ENCODE peak calls at places on chromosomes 12 and 14, in five cellular contexts. F is adrenal gland, E is prostate gland, M is GM12865, U is left ventricle myocardium inferior. Y is an unnamed sample.

GRCh38 chr14:101980700-101981099 is 16.3 kb downstream of the DYNC1H1 start:
- DNase-seq in U (no peak), F (peak), M (peak), E (peak), Y (no peak)

GRCh38 chr14:67623114-67623513 is 3.4 kb downstream of the ARG2 start:
- DNase-seq in U (no peak), F (no peak), M (no peak), E (peak), Y (no peak)

GRCh38 chr14:44901696-44902095 is 60.1 kb downstream of the KLHL28 start:
- DNase-seq in E (no peak), F (no peak), M (no peak), U (no peak), Y (no peak)

GRCh38 chr14:59904184-59904583 is 15.8 kb upstream of the LRRC9 start:
- DNase-seq in U (no peak), M (no peak), F (no peak), E (no peak), Y (no peak)

GRCh38 chr12:32390572-32391219 is 8.7 kb upstream of the FGD4 start:
- DNase-seq in E (no peak), F (peak), M (no peak), U (peak), Y (no peak)

GRCh38 chr12:47777741-47778558 is 4.9 kb downstream of the SLC48A1 start:
- DNase-seq in U (peak), M (no peak), F (no peak), E (no peak), Y (no peak)

GRCh38 chr12:46181465-46181864 is 87.4 kb downstream of the SLC38A1 start:
- DNase-seq in E (no peak), U (no peak), M (no peak), F (no peak), Y (no peak)

GRCh38 chr12:76533331-76533730 is 26.2 kb downstream of the OSBPL8 start:
- DNase-seq in F (no peak), M (no peak), E (no peak), U (no peak), Y (no peak)

GRCh38 chr12:89456565-89456964 is 68.0 kb downstream of the GALNT4 start:
- DNase-seq in U (no peak), M (no peak), E (no peak), F (no peak), Y (no peak)

DNA sequence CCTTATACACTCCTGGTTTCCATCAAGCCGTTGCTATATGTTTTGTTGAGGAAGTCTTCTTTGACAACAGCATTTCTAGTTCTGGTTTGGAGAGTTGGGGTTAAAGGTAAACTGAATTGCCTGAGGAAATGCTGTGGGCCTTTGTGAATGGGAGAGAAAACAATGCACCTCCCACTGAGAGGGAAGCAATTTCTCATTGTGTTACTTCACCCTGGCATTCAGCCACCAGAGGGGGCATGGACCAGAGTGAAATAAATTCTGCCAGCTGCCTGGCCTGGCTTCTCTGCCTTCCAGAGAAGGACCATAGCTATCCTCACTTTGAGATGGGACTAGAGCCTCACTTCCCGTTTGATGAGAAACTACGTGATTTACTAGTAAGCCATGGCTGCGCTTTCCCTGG is 475.3 kb downstream of the EGLN3 start:
- DNase-seq in U (no peak), M (peak), F (peak), E (no peak), Y (no peak)
- TF ChIP-seq CTCF in U (peak), M (no peak), F (no peak), E (no peak), Y (peak)

DNA sequence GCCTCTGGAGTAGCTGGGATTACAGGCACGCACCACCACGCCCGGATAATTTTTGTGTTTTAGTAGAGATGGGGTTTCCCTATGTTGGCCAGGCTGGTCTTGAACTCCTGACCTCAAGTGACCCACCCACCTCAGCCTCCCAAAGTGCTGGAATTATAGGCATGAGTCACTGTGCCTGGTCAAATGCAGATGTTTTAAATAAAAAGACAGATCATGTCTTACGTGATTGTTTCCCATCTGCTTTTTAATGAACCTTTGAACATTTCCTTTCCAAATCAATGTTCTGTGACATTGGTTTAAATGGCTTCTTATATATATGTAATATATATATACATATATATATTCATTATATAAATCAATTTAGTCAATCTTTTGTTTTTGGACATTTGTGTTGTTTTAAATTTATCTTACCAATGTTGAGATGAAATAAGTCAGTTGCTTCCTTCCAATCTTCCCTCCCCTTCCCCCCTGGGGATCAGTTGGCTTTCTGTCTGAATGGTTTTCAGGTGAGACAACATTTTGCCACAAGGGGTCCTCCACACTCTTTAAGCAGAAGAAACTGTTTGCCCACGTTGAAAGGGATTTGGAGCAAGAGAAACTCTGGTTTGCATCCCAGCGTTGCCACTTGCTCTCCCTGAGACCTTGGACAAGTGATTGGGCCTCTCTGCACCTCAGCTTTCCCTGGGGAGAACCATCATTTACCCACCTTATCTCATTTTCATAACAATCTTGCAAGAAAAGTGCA is 47.6 kb upstream of the RBM19 start:
- DNase-seq in E (peak), M (peak), F (no peak), U (no peak), Y (no peak)
- TF ChIP-seq CTCF in E (peak), M (no peak), F (no peak), U (peak), Y (peak)

GRCh38 chr14:23446291-23446851 is 10.9 kb upstream of the MYH7 start:
- DNase-seq in E (no peak), M (no peak), F (no peak), U (no peak), Y (no peak)
- TF ChIP-seq CTCF in E (no peak), M (no peak), F (no peak), U (peak), Y (no peak)

GRCh38 chr12:120225852-120226640 is 25.1 kb upstream of the RPLP0 start:
- DNase-seq in E (no peak), U (peak), F (no peak), M (no peak), Y (no peak)

GRCh38 chr12:120227233-120228040 is 26.5 kb upstream of the RPLP0 start:
- DNase-seq in E (no peak), M (no peak), U (no peak), F (no peak), Y (no peak)

GRCh38 chr12:120223458-120224303 is 22.8 kb upstream of the RPLP0 start:
- DNase-seq in F (no peak), M (no peak), E (no peak), U (no peak), Y (no peak)

GRCh38 chr12:120224304-120225199 is 23.6 kb upstream of the RPLP0 start:
- DNase-seq in E (peak), M (no peak), U (peak), F (no peak), Y (no peak)

DNA sequence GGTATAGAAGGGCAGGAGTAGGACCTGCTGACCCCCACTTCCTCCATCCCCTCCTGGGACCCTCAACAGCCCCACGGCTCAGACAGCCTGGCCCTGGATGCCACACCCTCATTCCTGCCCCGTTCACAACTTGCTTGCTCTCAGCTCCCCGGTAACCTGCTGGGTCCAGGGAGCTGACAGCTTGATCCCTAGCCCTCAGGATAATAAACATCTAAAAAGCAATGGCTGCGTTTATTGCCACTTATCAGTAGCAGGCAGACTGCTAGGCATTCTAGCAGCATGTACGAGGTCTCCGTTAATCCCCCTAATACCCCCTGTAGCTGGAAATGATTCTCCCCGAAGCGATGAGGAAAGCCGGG is 24.3 kb upstream of the RPLP0 start:
- DNase-seq in F (no peak), U (no peak), M (no peak), E (no peak), Y (no peak)
- TF ChIP-seq CTCF in F (no peak), U (no peak), M (no peak), E (no peak), Y (no peak)

GRCh38 chr12:30989754-30990153 is 63.2 kb downstream of the TSPAN11 start:
- DNase-seq in F (no peak), U (peak), E (peak), M (peak), Y (no peak)
- TF ChIP-seq CTCF in F (no peak), U (peak), E (peak), M (peak), Y (peak)

GRCh38 chr14:51224551-51224950 is 15.5 kb upstream of the TMX1 start:
- DNase-seq in U (no peak), M (no peak), F (no peak), E (no peak), Y (no peak)

GRCh38 chr14:51225751-51226150 is 14.3 kb upstream of the TMX1 start:
- DNase-seq in U (no peak), E (no peak), M (no peak), F (no peak), Y (no peak)

GRCh38 chr14:51216602-51217001 is 23.4 kb upstream of the TMX1 start:
- DNase-seq in F (no peak), E (no peak), M (no peak), U (no peak), Y (no peak)

DNA sequence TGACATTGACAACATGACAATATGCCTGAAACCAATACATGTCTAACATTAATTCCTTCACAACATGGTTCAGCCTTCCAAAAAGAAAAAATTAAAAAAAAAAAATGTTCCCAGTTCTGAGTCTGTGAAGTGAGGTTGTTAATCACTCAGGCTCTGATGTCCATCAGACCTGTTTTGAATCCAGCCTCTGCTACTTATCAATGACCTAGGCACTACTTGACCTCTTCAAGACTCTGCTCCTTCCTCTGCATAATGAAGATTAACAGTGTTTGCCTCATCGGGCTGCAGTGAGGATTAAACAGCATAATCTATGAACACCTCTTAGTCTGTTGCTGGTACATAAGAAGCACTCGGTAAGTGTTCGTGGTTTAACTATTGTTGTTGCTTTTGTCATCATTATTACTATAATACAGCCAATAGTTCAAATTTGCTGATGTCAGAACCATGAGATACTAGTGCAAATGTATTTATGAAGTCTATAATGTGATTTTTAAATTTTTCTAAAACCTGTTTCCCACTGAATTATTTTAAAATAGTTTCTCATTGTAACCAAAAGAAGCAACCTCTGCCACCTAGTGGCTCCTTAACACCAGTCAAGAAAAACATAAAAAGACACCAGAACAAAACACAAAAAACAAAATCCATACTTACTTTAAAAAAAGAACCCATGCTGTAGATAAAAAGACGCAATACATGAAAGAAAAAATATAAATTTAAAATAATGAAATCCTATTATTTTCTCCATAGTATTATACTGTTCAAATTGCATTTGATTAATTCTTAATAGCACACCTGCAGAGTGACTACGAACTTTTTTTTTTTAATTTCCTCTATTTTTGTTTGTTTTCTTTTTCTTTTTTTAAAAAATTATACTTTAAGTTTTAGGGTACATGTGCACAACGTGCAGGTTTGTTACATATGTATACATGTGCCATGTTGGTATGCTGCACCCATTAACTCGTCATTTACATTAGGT is 20.3 kb upstream of the TMX1 start:
- DNase-seq in F (no peak), M (peak), U (no peak), E (no peak), Y (no peak)
- TF ChIP-seq CTCF in F (peak), M (peak), U (peak), E (peak), Y (peak)

GRCh38 chr12:131910302-131911110 is 16.1 kb downstream of the ULK1 start:
- DNase-seq in E (no peak), U (no peak), F (peak), M (no peak), Y (no peak)

GRCh38 chr12:131911251-131911650 is 16.8 kb downstream of the ULK1 start:
- DNase-seq in F (no peak), U (no peak), E (no peak), M (no peak), Y (no peak)

GRCh38 chr12:131912526-131913274 is 16.4 kb upstream of the PUS1 start:
- DNase-seq in F (peak), U (peak), E (peak), M (no peak), Y (peak)

GRCh38 chr12:131913666-131914065 is 15.4 kb upstream of the PUS1 start:
- DNase-seq in U (no peak), F (no peak), M (no peak), E (no peak), Y (no peak)

GRCh38 chr12:131911851-131912525 is 17.1 kb upstream of the PUS1 start:
- DNase-seq in F (no peak), M (no peak), U (no peak), E (no peak), Y (peak)
- TF ChIP-seq CTCF in F (no peak), M (no peak), U (no peak), E (no peak), Y (no peak)

DNA sequence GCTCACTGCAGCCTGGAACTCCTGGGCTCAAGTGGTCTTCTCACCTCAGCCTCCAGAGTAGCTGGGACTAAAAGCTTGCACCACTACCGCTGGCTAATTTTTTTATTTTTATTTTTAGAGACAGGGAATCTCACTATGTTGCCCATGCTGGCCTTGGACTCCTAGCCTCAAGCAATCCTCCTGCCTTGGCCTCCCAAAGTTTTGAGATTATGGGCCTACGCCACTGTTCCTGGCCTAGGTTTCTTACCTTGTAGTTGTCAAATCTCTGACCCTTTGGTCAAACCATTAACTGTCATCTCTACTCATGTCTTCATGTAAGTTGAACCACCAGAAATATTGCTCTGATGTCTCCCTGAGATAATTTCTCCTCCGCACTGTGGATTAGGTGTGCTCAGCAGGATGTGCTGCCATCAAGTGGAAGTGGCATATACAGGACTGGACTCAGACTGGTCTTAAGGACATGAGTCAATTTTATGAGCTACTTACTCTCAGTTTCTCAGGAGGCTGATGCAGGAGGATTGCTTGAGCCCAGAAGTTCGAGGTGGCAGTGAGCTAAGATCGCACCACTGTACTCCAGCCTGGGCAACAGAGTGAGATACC is 28.5 kb downstream of the ACTR6 start:
- DNase-seq in E (peak), M (peak), U (no peak), F (no peak), Y (no peak)
- TF ChIP-seq CTCF in E (peak), M (no peak), U (no peak), F (no peak), Y (peak)

DNA sequence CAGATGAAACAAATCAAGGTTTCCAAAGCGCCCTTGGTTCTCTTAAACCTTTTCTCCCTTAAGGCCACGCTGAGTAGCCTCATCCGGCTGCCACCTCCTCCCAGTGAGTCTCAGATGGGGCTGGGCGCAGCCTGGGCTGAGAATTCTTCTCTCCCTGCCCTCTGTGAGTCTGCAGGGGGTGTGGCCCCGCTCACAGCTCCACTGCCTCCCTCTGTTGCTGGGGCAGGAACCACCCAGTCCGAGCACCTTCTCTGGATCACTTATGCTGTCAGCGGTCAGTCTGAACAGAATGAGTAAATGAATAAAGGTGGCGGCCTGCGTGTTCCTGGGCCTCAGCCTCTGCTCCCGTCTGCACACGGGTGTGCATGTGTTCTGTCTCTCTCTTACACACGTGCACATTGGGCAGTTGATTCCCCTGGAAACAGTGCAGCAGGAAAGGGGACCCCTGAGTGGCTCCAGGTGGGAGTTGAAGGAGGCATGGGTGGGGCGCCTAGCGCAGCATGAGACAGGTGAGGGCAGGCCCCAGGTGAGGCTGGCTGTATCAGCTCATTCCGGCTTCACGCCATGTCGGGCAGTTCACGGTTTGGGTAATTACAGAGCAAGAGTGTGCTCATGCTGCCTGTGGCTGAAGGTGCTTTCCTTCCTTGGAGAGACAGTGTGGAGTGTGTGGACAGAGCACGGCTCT is 4.3 kb downstream of the PAPLN start:
- DNase-seq in E (no peak), U (no peak), M (no peak), F (no peak), Y (no peak)
- TF ChIP-seq CTCF in E (no peak), U (no peak), M (no peak), F (no peak), Y (no peak)